ENCODE peak calls at places on chromosomes 6 and 20, in four cellular contexts. Q is foreskin fibroblast, C is ELR, H is NCI-H1105. W is an unnamed sample.

GRCh38 chr6:111361648-111362047 is 121.4 kb downstream of the REV3L start:
- DNase-seq in Q (peak), H (peak), C (peak), W (no peak)

GRCh38 chr6:73927421-73927820 is 231.4 kb downstream of the CD109 start:
- DNase-seq in Q (no peak), H (no peak), C (no peak), W (no peak)

GRCh38 chr20:15834857-15835256 is 738.4 kb downstream of the KIF16B start:
- DNase-seq in H (peak), Q (no peak), C (no peak), W (no peak)

GRCh38 chr6:134258849-134259306 is 59.0 kb downstream of the SGK1 start:
- DNase-seq in Q (no peak), C (no peak), H (no peak), W (no peak)

GRCh38 chr6:16503919-16504554 is 257.2 kb downstream of the ATXN1 start:
- DNase-seq in C (no peak), H (no peak), Q (no peak), W (no peak)

GRCh38 chr6:30818426-30818841 is 65.9 kb upstream of the DDR1 start:
- DNase-seq in H (no peak), Q (peak), C (peak), W (no peak)

GRCh38 chr20:52191132-52191435 is 495 bp downstream of the ZFP64 start:
- DNase-seq in Q (peak), H (peak), C (peak), W (no peak)

GRCh38 chr6:64580346-64580745 is 944.7 kb downstream of the PHF3 start:
- DNase-seq in Q (peak), H (no peak), C (no peak), W (no peak)

GRCh38 chr20:23340524-23340923 is 10.1 kb upstream of the NXT1 start:
- DNase-seq in H (peak), Q (peak), C (peak), W (no peak)

GRCh38 chr6:152598858-152599537 is 38.2 kb downstream of the SYNE1 start:
- DNase-seq in H (no peak), Q (peak), C (no peak), W (no peak)

GRCh38 chr6:44080561-44081521 is 46.4 kb downstream of the MRPL14 start:
- DNase-seq in Q (no peak), H (no peak), C (no peak), W (no peak)

GRCh38 chr6:124917769-124918168 is 44.5 kb upstream of the RNF217 start:
- DNase-seq in C (peak), H (no peak), Q (peak), W (no peak)

GRCh38 chr20:32485126-32485769 is 99.9 kb downstream of the NOL4L start:
- DNase-seq in Q (peak), C (peak), H (peak), W (peak)

GRCh38 chr6:36544228-36544627 is 3.1 kb downstream of the STK38 start:
- DNase-seq in Q (peak), H (no peak), C (no peak), W (no peak)

GRCh38 chr20:32457476-32457986 is 99.4 kb downstream of the ASXL1 start:
- DNase-seq in H (peak), C (peak), Q (peak), W (no peak)

GRCh38 chr6:1949533-1949932 is 295.9 kb downstream of the GMDS start:
- DNase-seq in H (no peak), Q (peak), C (no peak), W (no peak)

GRCh38 chr6:159978291-159979135 is 9.6 kb downstream of the IGF2R start:
- DNase-seq in Q (no peak), H (no peak), C (no peak), W (no peak)

W was measured in activated CD4-positive, alpha-beta T cell treated with anti-CD3 and anti-CD28 coated beads for 1 hour.